ENCODE peak calls at places on chromosomes 2 and 18, in seven cellular contexts. A, S, P, B, L, W and D are unnamed samples.

GRCh38 chr2:121810959-121811853 is 55.8 kb downstream of the TSN start:
- DNase-seq in A (peak), S (peak), P (peak), B (peak), L (no peak), W (peak), D (peak)

GRCh38 chr2:46076251-46076650 is 221.0 kb upstream of the EPAS1 start:
- DNase-seq in A (no peak), S (no peak), P (no peak), B (no peak), L (no peak), W (peak), D (no peak)

GRCh38 chr2:39875182-39875913 is 96.3 kb upstream of the THUMPD2 start:
- DNase-seq in A (peak), S (peak), P (no peak), B (no peak), L (no peak), W (peak), D (peak)

GRCh38 chr2:46632349-46632748 is 153.0 kb downstream of the TMEM247 start:
- DNase-seq in A (peak), S (no peak), P (no peak), B (no peak), L (no peak), W (peak), D (peak)

GRCh38 chr2:145760781-145761649 is 1241.1 kb upstream of the ZEB2 start:
- DNase-seq in A (peak), S (peak), P (no peak), B (no peak), L (no peak), W (peak), D (peak)

GRCh38 chr2:162768646-162769045 is 69.9 kb downstream of the KCNH7 start:
- DNase-seq in A (no peak), S (peak), P (no peak), B (no peak), L (no peak), W (no peak), D (no peak)

GRCh38 chr2:61620244-61621159 is 82.3 kb upstream of the XPO1 start:
- DNase-seq in A (peak), S (no peak), P (no peak), B (no peak), L (no peak), W (peak), D (peak)

GRCh38 chr18:37322497-37323035 is 243.0 kb downstream of the CELF4 start:
- DNase-seq in A (peak), S (peak), P (no peak), B (no peak), L (no peak), W (peak), D (peak)

GRCh38 chr2:144834954-144835633 is 315.2 kb upstream of the ZEB2 start:
- DNase-seq in A (peak), S (peak), P (peak), B (peak), L (no peak), W (peak), D (peak)

GRCh38 chr2:189865836-189866235 is 81.6 kb downstream of the PMS1 start:
- DNase-seq in A (no peak), S (no peak), P (no peak), B (no peak), L (no peak), W (no peak), D (no peak)

GRCh38 chr2:101679037-101679726 is 18.3 kb upstream of the MAP4K4 start:
- DNase-seq in A (peak), S (no peak), P (no peak), B (no peak), L (no peak), W (peak), D (peak)

GRCh38 chr18:76353500-76353899 is 141.5 kb downstream of the ZNF516 start:
- DNase-seq in A (no peak), S (no peak), P (no peak), B (no peak), L (no peak), W (no peak), D (no peak)

GRCh38 chr18:26956894-26957293 is 91.4 kb upstream of the AQP4 start:
- DNase-seq in A (no peak), S (no peak), P (no peak), B (no peak), L (no peak), W (no peak), D (no peak)

GRCh38 chr2:233242231-233242917 is 9.1 kb upstream of the ATG16L1 start:
- DNase-seq in A (peak), S (peak), P (no peak), B (no peak), L (no peak), W (no peak), D (peak)

GRCh38 chr2:112622528-112622849 is 23.2 kb upstream of the SLC20A1 start:
- DNase-seq in A (peak), S (no peak), P (no peak), B (no peak), L (no peak), W (peak), D (peak)

GRCh38 chr2:102099536-102100293 is 42.8 kb upstream of the IL1R1 start:
- DNase-seq in A (peak), S (no peak), P (no peak), B (no peak), L (no peak), W (peak), D (no peak)

GRCh38 chr2:66539452-66539851 is 104.5 kb downstream of the MEIS1 start:
- DNase-seq in A (peak), S (peak), P (no peak), B (no peak), L (no peak), W (peak), D (peak)

GRCh38 chr18:944440-944839 is 39.8 kb downstream of the ADCYAP1 start:
- DNase-seq in A (peak), S (no peak), P (no peak), B (no peak), L (no peak), W (peak), D (peak)

GRCh38 chr18:59516356-59517155 is 157.5 kb upstream of the LMAN1 start:
- DNase-seq in A (peak), S (peak), P (peak), B (no peak), L (no peak), W (peak), D (peak)

GRCh38 chr18:67669993-67670671 is 153.6 kb upstream of the DSEL start:
- DNase-seq in A (peak), S (no peak), P (no peak), B (no peak), L (no peak), W (peak), D (peak)

GRCh38 chr18:45686892-45687611 is 36.9 kb upstream of the SLC14A1 start:
- DNase-seq in A (no peak), S (peak), P (no peak), B (no peak), L (no peak), W (peak), D (peak)

GRCh38 chr2:52144588-52144987 is 1112.7 kb upstream of the NRXN1 start:
- DNase-seq in A (no peak), S (no peak), P (no peak), B (no peak), L (no peak), W (no peak), D (peak)

GRCh38 chr2:218963597-218963996 is 4.1 kb downstream of the CDK5R2 start:
- DNase-seq in A (peak), S (no peak), P (no peak), B (no peak), L (no peak), W (no peak), D (no peak)

GRCh38 chr2:218961651-218962570 is 2.4 kb downstream of the CDK5R2 start:
- DNase-seq in A (no peak), S (no peak), P (no peak), B (no peak), L (no peak), W (no peak), D (no peak)

GRCh38 chr2:218964041-218964771 is 4.7 kb downstream of the CDK5R2 start:
- DNase-seq in A (peak), S (peak), P (no peak), B (no peak), L (no peak), W (peak), D (peak)

GRCh38 chr2:218961229-218961628 is 1.8 kb downstream of the CDK5R2 start:
- DNase-seq in A (no peak), S (no peak), P (no peak), B (no peak), L (no peak), W (no peak), D (no peak)

DNA sequence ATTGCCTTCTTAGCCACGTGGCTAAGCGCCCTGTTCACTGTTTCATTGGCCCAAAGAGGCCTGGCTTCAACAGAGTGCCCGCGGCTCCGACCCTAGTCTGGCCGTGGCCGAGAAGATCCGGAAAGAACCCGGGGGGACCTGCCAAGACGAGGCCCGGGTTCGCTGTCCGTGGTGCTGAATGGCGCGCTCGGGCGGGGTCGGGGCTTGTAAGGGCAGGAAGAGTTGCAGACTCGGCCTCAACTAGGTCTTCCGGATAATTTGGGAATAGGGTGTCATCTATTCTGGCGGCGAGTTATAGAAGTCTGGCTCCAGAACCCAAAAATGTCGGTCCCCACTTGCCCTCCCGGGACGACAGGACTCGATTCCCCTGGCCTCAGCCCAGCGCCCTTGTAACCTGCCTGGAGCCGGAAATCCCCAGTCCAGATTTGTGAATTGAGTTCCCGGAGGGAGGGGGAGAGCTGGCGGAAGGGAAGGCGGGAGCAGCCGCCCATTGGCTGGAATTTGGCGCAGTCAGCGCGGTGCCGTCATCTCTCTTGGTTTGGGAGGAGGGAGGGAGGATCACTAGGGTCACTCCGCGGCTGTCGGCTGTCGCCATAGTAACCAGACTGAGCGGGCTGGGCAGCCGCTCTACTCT is 3.5 kb downstream of the CDK5R2 start:
- DNase-seq in A (peak), S (peak), P (no peak), B (no peak), L (no peak), W (peak), D (peak)
- H3K4me3 ChIP-seq in A (peak), S (no peak), P (no peak), B (no peak), L (no peak), W (peak), D (peak)

DNA sequence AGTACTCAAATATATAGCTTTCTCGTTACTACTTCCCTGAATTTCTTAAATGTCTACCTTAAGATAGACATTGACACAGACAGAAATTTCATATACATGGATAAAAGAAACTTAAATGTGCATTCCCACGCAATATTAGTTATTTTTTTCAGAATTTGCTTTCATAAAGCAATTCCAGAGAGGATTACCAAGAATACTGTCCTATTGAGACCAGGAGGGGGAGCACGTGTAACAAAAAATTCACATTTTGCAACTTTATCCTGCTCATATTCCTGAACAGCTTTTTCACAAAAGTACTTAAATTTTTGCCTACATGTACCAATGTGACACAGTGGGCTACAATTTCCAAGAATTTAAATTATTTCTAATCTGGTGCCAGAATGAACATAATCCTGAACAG is 30.7 kb upstream of the ERCC3 start:
- DNase-seq in A (peak), S (peak), P (no peak), B (no peak), L (no peak), W (peak), D (peak)
- TF ChIP-seq CTCF in A (peak), S (peak), P (peak), B (peak), L (peak), W (peak), D (peak)

GRCh38 chr2:238107525-238108422 is 7.6 kb downstream of the ESPNL start:
- DNase-seq in A (no peak), S (no peak), P (no peak), B (no peak), L (peak), W (no peak), D (no peak)
- H3K4me3 ChIP-seq in A (no peak), S (no peak), P (no peak), B (no peak), L (no peak), W (no peak), D (no peak)

GRCh38 chr2:170950221-170950737 is 21.2 kb downstream of the GORASP2 start:
- DNase-seq in A (no peak), S (no peak), P (no peak), B (no peak), L (no peak), W (no peak), D (no peak)
- TF ChIP-seq CTCF in A (no peak), S (no peak), P (no peak), B (no peak), L (no peak), W (no peak), D (no peak)

GRCh38 chr2:49940616-49941015 is 786.3 kb upstream of the FSHR start:
- DNase-seq in A (no peak), S (no peak), P (no peak), B (no peak), L (no peak), W (no peak), D (no peak)
- H3K4me3 ChIP-seq in A (no peak), S (peak), P (no peak), B (no peak), L (no peak), W (peak), D (no peak)

GRCh38 chr18:28999711-29000110 is 822.8 kb upstream of the CDH2 start:
- DNase-seq in A (no peak), S (no peak), P (no peak), B (no peak), L (no peak), W (no peak), D (no peak)

GRCh38 chr18:28995319-28995718 is 818.4 kb upstream of the CDH2 start:
- DNase-seq in A (no peak), S (no peak), P (no peak), B (no peak), L (no peak), W (no peak), D (peak)
- TF ChIP-seq CTCF in A (peak), S (no peak), P (no peak), B (no peak), L (no peak), W (peak), D (peak)